ENCODE peak calls at places on chromosomes 4 and X, in nine cellular contexts. Y is astrocyte of the hippocampus; L is K562; V is right lobe of liver; J is stimulated activated CD4-positive, alpha-beta T cell treated with anti-CD3 and anti-CD28 coated beads, Interleukin-12 subunit alpha, Interleukin-12 subunit beta, amount 100 ng/mL, for 48 hours; O is effector CD4-positive, alpha-beta T cell; I is Ammon's horn; B is iris pigment epithelial cell; P is activated T-helper 1 cell treated with Interleukin-2 at 50 U/mL for 16 hours. T is an unnamed sample.

GRCh38 chrX:49246541-49246940 is 11.3 kb downstream of the CCDC22 start:
- DNase-seq in I (no peak), J (no peak), B (no peak), Y (no peak), P (no peak), V (no peak), L (no peak), O (no peak), T (no peak)

GRCh38 chrX:153406011-153406410 is 4.9 kb upstream of the PNMA6E start:
- DNase-seq in P (no peak), I (no peak), L (no peak), V (no peak), Y (no peak), J (no peak), B (no peak), O (no peak), T (no peak)

GRCh38 chrX:47707031-47707780 is 48.2 kb upstream of the UXT start:
- DNase-seq in L (peak; percentile 62), Y (no peak), O (no peak), V (no peak), P (no peak), B (peak; percentile 54), J (no peak), I (no peak), T (no peak)

GRCh38 chr4:176587920-176588319 is 204.8 kb downstream of the VEGFC start:
- DNase-seq in J (no peak), Y (peak; percentile 23), V (no peak), I (no peak), O (no peak), B (peak; percentile 96), L (no peak), P (no peak), T (no peak)

GRCh38 chr4:8393593-8394038 is 46.9 kb downstream of the ACOX3 start:
- DNase-seq in J (no peak), V (no peak), O (no peak), I (peak; percentile 84), Y (peak; percentile 95), B (peak; percentile 99), P (no peak), L (no peak), T (no peak)

GRCh38 chrX:13463608-13464007 is 105.8 kb upstream of the EGFL6 start:
- DNase-seq in V (no peak), Y (peak; percentile 7), L (no peak), O (no peak), B (peak; percentile 95), I (no peak), J (no peak), P (no peak), T (no peak)

GRCh38 chr4:80587861-80588385 is 252.4 kb downstream of the CFAP299 start:
- DNase-seq in Y (no peak), V (no peak), J (no peak), L (no peak), O (no peak), I (no peak), P (no peak), B (no peak), T (no peak)

GRCh38 chr4:40003986-40004385 is 26.3 kb upstream of the PDS5A start:
- DNase-seq in I (peak; percentile 65), P (no peak), Y (peak; percentile 5), J (no peak), V (no peak), L (no peak), O (no peak), B (peak; percentile 67), T (no peak)

GRCh38 chr4:21531048-21531447 is 417.5 kb downstream of the KCNIP4 start:
- DNase-seq in B (no peak), I (no peak), J (no peak), O (no peak), P (no peak), L (no peak), V (no peak), Y (no peak), T (no peak)

GRCh38 chr4:189202182-189202868 is 738.3 kb upstream of the FRG1 start:
- DNase-seq in I (peak; percentile 62), B (peak; percentile 70), J (peak; percentile 10), Y (peak; percentile 90), P (no peak), V (peak; percentile 63), O (no peak), L (peak; percentile 38), T (no peak)

GRCh38 chrX:19640063-19640462 is 124.8 kb upstream of the MAP3K15 start:
- DNase-seq in Y (no peak), O (no peak), B (no peak), P (no peak), V (no peak), J (no peak), L (no peak), I (no peak), T (no peak)

GRCh38 chr4:2296621-2297601 is 35.0 kb upstream of the MXD4 start:
- DNase-seq in O (no peak), J (no peak), Y (no peak), V (peak; percentile 36), B (no peak), L (no peak), I (no peak), P (no peak), T (peak; percentile 50)

GRCh38 chrX:44992775-44993174 is 119.8 kb downstream of the KDM6A start:
- DNase-seq in O (no peak), Y (no peak), J (no peak), V (no peak), L (no peak), P (no peak), I (no peak), B (no peak), T (no peak)

T was measured in naive thymus-derived CD8-positive, alpha-beta T cell.